ENCODE peak calls at places on chromosome 9, in five cellular contexts. P is HS-5, V is RCC 7860, U is WTC11, M is hypothalamus. W is an unnamed sample.

GRCh38 chr9:36189978-36190377 is 743 bp upstream of the CLTA start:
- DNase-seq in V (peak; percentile 46), M (no peak), P (no peak), U (no peak), W (no peak)

GRCh38 chr9:124124729-124125589 is 113.4 kb downstream of the LHX2 start:
- DNase-seq in U (no peak), P (no peak), V (no peak), M (no peak), W (no peak)

GRCh38 chr9:91037511-91038482 is 236.2 kb downstream of the SYK start:
- DNase-seq in V (peak; percentile 81), U (no peak), M (no peak), P (peak; percentile 46), W (no peak)

GRCh38 chr9:89549031-89549644 is 51.2 kb upstream of the SEMA4D start:
- DNase-seq in M (peak; percentile 33), P (peak; percentile 18), U (peak; percentile 82), V (peak; percentile 50), W (peak; percentile 58)

GRCh38 chr9:89750117-89750551 is 145.3 kb downstream of the GADD45G start:
- DNase-seq in P (no peak), M (no peak), V (no peak), U (no peak), W (no peak)

GRCh38 chr9:131875828-131876485 is 136.1 kb upstream of the RAPGEF1 start:
- DNase-seq in M (no peak), V (peak; percentile 64), U (no peak), P (peak; percentile 47), W (no peak)

GRCh38 chr9:12719431-12719830 is 26.2 kb downstream of the TYRP1 start:
- DNase-seq in V (peak; percentile 23), U (no peak), P (no peak), M (no peak), W (no peak)

GRCh38 chr9:86924206-86924605 is 23.1 kb downstream of the GAS1 start:
- DNase-seq in P (no peak), V (no peak), M (no peak), U (no peak), W (no peak)

GRCh38 chr9:92911496-92912475 is 33.9 kb upstream of the ZNF484 start:
- DNase-seq in U (no peak), V (no peak), P (no peak), M (no peak), W (no peak)

GRCh38 chr9:115000217-115000639 is 69.8 kb upstream of the TNFSF8 start:
- DNase-seq in P (no peak), V (peak; percentile 76), M (no peak), U (no peak), W (no peak)

GRCh38 chr9:98121096-98121495 is 2.1 kb upstream of the TRIM14 start:
- DNase-seq in M (no peak), V (peak; percentile 25), P (no peak), U (no peak), W (no peak)

GRCh38 chr9:130933114-130934046 is 5.7 kb downstream of the FIBCD1 start:
- DNase-seq in U (no peak), P (no peak), V (peak; percentile 79), M (no peak), W (no peak)

GRCh38 chr9:123371228-123371584 is 15.2 kb downstream of the CRB2 start:
- DNase-seq in U (no peak), P (no peak), V (no peak), M (no peak), W (no peak)

GRCh38 chr9:35911690-35912089 is 2.4 kb downstream of the SPAAR start:
- DNase-seq in U (no peak), V (no peak), P (no peak), M (no peak), W (no peak)

GRCh38 chr9:20040991-20041606 is 252.3 kb upstream of the SLC24A2 start:
- DNase-seq in M (no peak), P (no peak), V (no peak), U (no peak), W (no peak)

GRCh38 chr9:407255-407654 is 192.6 kb downstream of the DOCK8 start:
- DNase-seq in U (no peak), P (no peak), V (no peak), M (no peak), W (no peak)

GRCh38 chr9:103942652-103943051 is 151.5 kb upstream of the SMC2 start:
- DNase-seq in U (no peak), P (no peak), V (no peak), M (no peak), W (no peak)

GRCh38 chr9:104386425-104387069 is 117.5 kb upstream of the OR13F1 start:
- DNase-seq in P (peak; percentile 35), U (no peak), M (no peak), V (peak; percentile 56), W (peak; percentile 28)

GRCh38 chr9:136975624-136976023 is 1.7 kb upstream of the PTGDS start:
- DNase-seq in V (peak; percentile 61), U (peak; percentile 89), P (no peak), M (peak; percentile 34), W (no peak)

GRCh38 chr9:123834218-123834906 is 95.6 kb downstream of the DENND1A start:
- DNase-seq in U (no peak), V (no peak), M (no peak), P (no peak), W (no peak)

GRCh38 chr9:113669523-113670115 is 206.1 kb downstream of the RGS3 start:
- DNase-seq in M (no peak), V (peak; percentile 53), P (no peak), U (no peak), W (no peak)

GRCh38 chr9:111730937-111731567 is 63.7 kb downstream of the SHOC1 start:
- DNase-seq in V (peak; percentile 90), M (no peak), U (no peak), P (peak; percentile 32), W (no peak)

GRCh38 chr9:38423939-38424843 is at the start of gene IGFBPL1:
- DNase-seq in P (no peak), M (no peak), V (no peak), U (peak; percentile 62), W (no peak)

W was measured in NT2/D1.